ENCODE peak calls at places on chromosomes 1 and 21, in eight cellular contexts. I is CD8-positive, alpha-beta T cell; K is HepG2; L is right cardiac atrium; Y is spleen; T is right atrium auricular region; P is breast epithelium; F is RWPE1. M is an unnamed sample.

GRCh38 chr1:164452549-164452948 is 106.4 kb upstream of the PBX1 start:
- DNase-seq in I (no peak), F (no peak), K (no peak), T (no peak), P (no peak), Y (no peak), L (no peak), M (no peak)

GRCh38 chr1:240492832-240493440 is 119.0 kb downstream of the GREM2 start:
- DNase-seq in I (no peak), T (no peak), Y (no peak), P (no peak), L (peak), K (no peak), F (peak), M (peak)

GRCh38 chr1:9822897-9823692 is 670 bp downstream of the CLSTN1 start:
- DNase-seq in K (no peak), T (no peak), F (peak), L (peak), Y (peak), I (peak), P (no peak), M (no peak)

GRCh38 chr1:43879414-43879813 is 54.2 kb upstream of the ARTN start:
- DNase-seq in T (no peak), I (no peak), L (no peak), P (no peak), F (peak), Y (no peak), K (no peak), M (no peak)

GRCh38 chr1:216903389-216903754 is 180.1 kb upstream of the ESRRG start:
- DNase-seq in F (peak), K (no peak), P (no peak), I (no peak), Y (no peak), T (no peak), L (no peak), M (no peak)

GRCh38 chr1:234975122-234975940 is 153.3 kb downstream of the TOMM20 start:
- DNase-seq in I (no peak), K (peak), T (no peak), Y (no peak), F (peak), P (no peak), L (no peak), M (no peak)

GRCh38 chr1:36653850-36654249 is 171.1 kb upstream of the CSF3R start:
- DNase-seq in L (peak), Y (no peak), F (no peak), I (no peak), T (no peak), K (no peak), P (peak), M (peak)

GRCh38 chr1:3393024-3393986 is 61.2 kb upstream of the ARHGEF16 start:
- DNase-seq in I (no peak), P (no peak), L (peak), T (peak), Y (no peak), F (no peak), K (no peak), M (peak)

GRCh38 chr1:168390261-168390660 is 109.6 kb downstream of the TBX19 start:
- DNase-seq in K (no peak), P (no peak), Y (no peak), F (no peak), I (no peak), L (no peak), T (no peak), M (no peak)

GRCh38 chr1:211591980-211592493 is 13.1 kb upstream of the SLC30A1 start:
- DNase-seq in Y (no peak), L (no peak), I (no peak), K (no peak), T (no peak), F (peak), P (no peak), M (no peak)

GRCh38 chr1:79074975-79075374 is 68.4 kb upstream of the ADGRL4 start:
- DNase-seq in I (no peak), F (no peak), L (no peak), T (no peak), Y (no peak), K (no peak), P (no peak), M (no peak)

GRCh38 chr1:174965006-174965971 is 34.5 kb upstream of the CACYBP start:
- DNase-seq in P (no peak), T (no peak), F (no peak), I (peak), L (no peak), K (no peak), Y (no peak), M (no peak)

GRCh38 chr1:83024251-83024767 is 974.6 kb downstream of the TTLL7 start:
- DNase-seq in F (no peak), I (no peak), P (no peak), K (no peak), L (no peak), T (no peak), Y (no peak), M (no peak)

GRCh38 chr1:235703516-235703915 is 53.9 kb upstream of the GNG4 start:
- DNase-seq in T (no peak), L (no peak), Y (no peak), I (no peak), K (no peak), F (peak), P (no peak), M (no peak)

GRCh38 chr1:154745286-154745731 is 124.8 kb downstream of the KCNN3 start:
- DNase-seq in L (peak), F (no peak), K (no peak), Y (no peak), T (no peak), I (no peak), P (no peak), M (peak)

GRCh38 chr1:20110679-20111078 is 8.7 kb downstream of the PLA2G2D start:
- DNase-seq in F (peak), T (peak), K (peak), L (peak), P (peak), I (no peak), Y (no peak), M (peak)

GRCh38 chr1:2906105-2906504 is 104.6 kb upstream of the TTC34 start:
- DNase-seq in T (no peak), Y (no peak), I (no peak), P (no peak), K (no peak), L (no peak), F (no peak), M (peak)

GRCh38 chr1:246947255-246947654 is 15.5 kb upstream of the AHCTF1 start:
- DNase-seq in F (no peak), I (no peak), Y (no peak), K (peak), T (peak), L (peak), P (no peak), M (no peak)

GRCh38 chr21:31198575-31198974 is 145.5 kb downstream of the TIAM1 start:
- DNase-seq in L (no peak), Y (no peak), P (no peak), K (peak), I (no peak), T (peak), F (peak), M (no peak)

GRCh38 chr1:195336718-195337269 is 1271.4 kb downstream of the KCNT2 start:
- DNase-seq in I (no peak), F (no peak), T (no peak), Y (no peak), P (no peak), L (no peak), K (no peak), M (no peak)

GRCh38 chr21:42818328-42818749 is 61.0 kb downstream of the WDR4 start:
- DNase-seq in I (peak), F (peak), T (peak), K (peak), Y (peak), P (peak), L (peak), M (peak)

GRCh38 chr1:209589440-209589839 is 5.9 kb downstream of the CAMK1G start:
- DNase-seq in F (no peak), L (no peak), Y (no peak), P (no peak), K (no peak), T (no peak), I (no peak), M (no peak)

GRCh38 chr1:185668013-185668412 is 66.2 kb upstream of the HMCN1 start:
- DNase-seq in I (no peak), L (no peak), Y (no peak), K (no peak), P (no peak), T (no peak), F (no peak), M (no peak)

GRCh38 chr21:21463456-21463855 is 465.2 kb downstream of the NCAM2 start:
- DNase-seq in T (no peak), K (no peak), L (no peak), F (no peak), I (no peak), P (no peak), Y (no peak), M (no peak)

GRCh38 chr1:51697160-51697559 is 80.3 kb downstream of the OSBPL9 start:
- DNase-seq in F (no peak), T (no peak), I (no peak), K (no peak), P (no peak), Y (no peak), L (no peak), M (no peak)

GRCh38 chr1:113133759-113134158 is 60.8 kb downstream of the LRIG2 start:
- DNase-seq in L (no peak), Y (no peak), F (no peak), P (no peak), I (no peak), T (no peak), K (peak), M (no peak)

GRCh38 chr1:34684246-34684645 is 70.6 kb upstream of the GJB5 start:
- DNase-seq in F (no peak), T (peak), K (no peak), Y (no peak), I (no peak), P (no peak), L (no peak), M (no peak)

GRCh38 chr1:163768581-163768980 is 446.8 kb downstream of the NUF2 start:
- DNase-seq in P (no peak), I (no peak), T (no peak), L (no peak), K (no peak), F (no peak), Y (no peak), M (no peak)

GRCh38 chr1:98210064-98210463 is 289.2 kb upstream of the DPYD start:
- DNase-seq in P (no peak), L (no peak), T (no peak), K (peak), Y (no peak), I (no peak), F (peak), M (no peak)

GRCh38 chr1:189289346-189289745 is 1188.3 kb downstream of the BRINP3 start:
- DNase-seq in F (no peak), L (no peak), Y (no peak), P (no peak), I (no peak), K (no peak), T (no peak), M (no peak)

GRCh38 chr1:26378088-26378878 is 5.7 kb upstream of the ZNF683 start:
- DNase-seq in T (no peak), K (no peak), L (no peak), F (peak), Y (peak), P (no peak), I (peak), M (no peak)

GRCh38 chr1:6574025-6574620 is 5.7 kb upstream of the ZBTB48 start:
- DNase-seq in P (no peak), T (no peak), F (no peak), K (no peak), L (no peak), I (no peak), Y (no peak), M (no peak)

GRCh38 chr1:210328746-210329488 is at the start of gene HHAT:
- DNase-seq in K (peak), L (peak), P (peak), Y (peak), T (peak), F (peak), I (peak), M (peak)

GRCh38 chr1:46179138-46180081 is 3.1 kb upstream of the P3R3URF start:
- DNase-seq in F (peak), I (peak), T (peak), P (peak), L (peak), Y (no peak), K (peak), M (peak)

DNA sequence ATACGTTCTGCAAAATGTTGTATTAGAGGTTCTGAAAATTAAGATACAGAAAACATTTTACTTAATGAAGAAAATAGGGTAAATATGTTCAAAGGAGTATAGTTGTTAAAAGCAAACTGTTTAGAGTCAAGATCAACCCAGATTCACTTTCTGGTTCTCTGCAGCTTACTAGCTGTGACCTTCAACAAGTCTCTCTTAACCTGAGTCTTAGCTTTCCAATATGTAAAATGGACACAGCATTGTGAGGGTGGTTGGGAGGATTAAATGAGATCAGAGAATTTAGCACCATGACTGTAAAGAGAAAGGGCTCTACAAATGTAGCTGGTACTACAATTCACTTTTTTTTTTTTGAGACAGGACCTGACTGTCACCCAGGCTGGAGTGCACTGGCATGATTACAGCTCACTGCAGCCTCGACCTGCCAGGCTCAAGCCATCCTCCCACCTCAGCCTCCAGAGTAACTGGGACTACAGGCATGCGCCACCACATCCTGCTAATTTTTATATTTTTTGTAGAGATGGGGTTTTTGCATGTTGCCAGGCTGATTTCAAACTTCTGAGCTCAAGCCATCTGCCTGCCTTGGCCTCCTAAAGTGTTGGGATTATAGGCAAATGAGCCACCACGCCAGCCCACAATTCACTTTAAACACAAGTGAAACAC is 43.9 kb downstream of the ATP1A1 start:
- DNase-seq in Y (no peak), I (no peak), L (no peak), K (no peak), P (no peak), T (no peak), F (no peak), M (no peak)
- H3K27ac ChIP-seq in Y (no peak), I (no peak), L (peak), K (peak), P (no peak), T (peak), F (no peak), M (peak)

DNA sequence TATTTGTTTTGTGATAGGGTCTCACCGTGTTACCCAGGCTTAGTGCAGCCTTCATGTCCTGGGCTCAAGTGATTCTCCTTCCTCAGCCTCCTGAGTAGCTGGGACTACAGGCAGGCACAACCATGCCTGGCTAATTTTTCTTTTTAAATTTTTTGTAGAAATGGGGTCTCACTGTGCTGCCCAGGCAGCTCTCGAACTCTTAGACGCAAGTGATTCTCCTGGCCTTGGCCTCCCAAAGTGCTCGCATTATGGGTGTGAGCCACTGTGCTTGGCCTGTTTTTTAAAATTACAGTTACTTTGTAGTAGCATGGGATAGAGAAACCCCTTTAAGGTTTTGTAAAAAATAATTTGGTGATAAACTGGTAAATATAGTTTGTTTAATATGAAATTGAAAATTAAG is 69.9 kb downstream of the RPS6KC1 start:
- DNase-seq in K (no peak), T (no peak), I (no peak), P (no peak), F (no peak), Y (no peak), L (no peak), M (no peak)
- H3K27ac ChIP-seq in K (no peak), T (no peak), I (no peak), P (no peak), F (no peak), Y (no peak), L (no peak), M (no peak)

DNA sequence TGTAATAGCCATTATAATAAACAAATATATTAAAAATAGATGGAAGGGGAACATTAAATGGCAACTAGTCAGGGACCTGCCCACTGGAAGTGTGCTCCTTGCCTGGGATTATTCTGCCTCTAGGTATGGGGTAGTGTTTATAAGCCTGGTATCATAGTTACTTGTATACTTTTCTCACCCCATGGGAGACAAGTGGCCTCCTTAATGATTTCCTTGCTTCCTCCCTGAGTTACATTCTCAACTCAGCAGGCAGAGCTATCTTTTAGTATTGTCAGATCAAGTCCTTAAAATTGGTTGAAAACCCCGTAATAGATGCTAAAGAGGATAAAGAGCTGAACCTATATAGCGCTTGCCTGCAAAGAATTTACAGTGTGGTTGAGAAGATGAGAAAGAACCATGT is 106.6 kb downstream of the SPATA46 start:
- DNase-seq in Y (no peak), P (no peak), T (no peak), L (no peak), I (no peak), K (no peak), F (no peak), M (no peak)
- H3K27ac ChIP-seq in Y (no peak), P (peak), T (no peak), L (no peak), I (no peak), K (no peak), F (no peak), M (no peak)

DNA sequence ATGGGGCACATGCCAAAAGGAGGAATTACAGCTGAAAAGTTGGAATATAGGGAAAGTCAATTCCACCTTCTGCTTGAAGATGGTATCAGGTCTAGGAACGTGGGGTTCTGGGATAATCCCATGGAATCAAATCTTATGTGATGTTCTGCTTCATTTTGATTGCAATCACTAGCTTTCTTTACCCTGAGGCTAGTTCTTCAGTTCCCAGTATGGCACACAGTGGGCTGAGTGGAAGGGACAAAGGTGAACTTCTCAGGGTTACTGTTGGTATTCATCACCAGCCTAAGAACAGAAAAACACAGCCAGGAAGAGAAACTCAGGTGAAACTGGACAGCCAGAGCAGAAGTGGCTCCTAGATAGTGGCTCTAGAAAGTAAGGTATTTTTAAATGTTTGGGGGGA is 117.8 kb downstream of the TNFSF18 start:
- DNase-seq in P (no peak), L (no peak), T (no peak), K (peak), Y (no peak), F (no peak), I (no peak), M (no peak)
- H3K27ac ChIP-seq in P (no peak), L (no peak), T (peak), K (no peak), Y (peak), F (peak), I (no peak), M (no peak)

GRCh38 chr1:41492341-41492848 is 7.9 kb upstream of the EDN2 start:
- DNase-seq in P (no peak), T (no peak), L (no peak), F (no peak), I (no peak), K (no peak), Y (no peak), M (no peak)
- H3K27ac ChIP-seq in P (no peak), T (peak), L (no peak), F (peak), I (no peak), K (no peak), Y (no peak), M (no peak)